ENCODE peak calls at places on chromosomes 2 and 18, in eight cellular contexts. B, E, T, D, R, S, U and N are unnamed samples. For H3K4me1, the result is how much of the 10 kb centered on the place peaks cover.

GRCh38 chr2:61416871-61417645 is 53.8 kb downstream of the USP34 start:
- DNase-seq in B (no peak), E (no peak), T (no peak), D (no peak), R (no peak), S (no peak), U (no peak), N (no peak)

GRCh38 chr2:831225-831536 is 119.5 kb upstream of the SNTG2 start:
- DNase-seq in B (no peak), E (no peak), T (no peak), D (no peak), R (no peak), S (no peak), U (no peak), N (no peak)

GRCh38 chr2:191693778-191694177 is 15.8 kb downstream of the NABP1 start:
- DNase-seq in B (no peak), E (no peak), T (no peak), D (no peak), R (no peak), S (no peak), U (no peak), N (no peak)

GRCh38 chr2:135812907-135813511 is 24.0 kb downstream of the LCT start:
- DNase-seq in B (no peak), E (no peak), T (no peak), D (no peak), R (no peak), S (no peak), U (no peak), N (no peak)

GRCh38 chr2:1648241-1649102 is 95.8 kb downstream of the PXDN start:
- DNase-seq in B (no peak), E (no peak), T (no peak), D (no peak), R (no peak), S (no peak), U (no peak), N (peak)

GRCh38 chr2:98514096-98514639 is 69.5 kb downstream of the INPP4A start:
- DNase-seq in B (no peak), E (no peak), T (no peak), D (no peak), R (no peak), S (no peak), U (no peak), N (no peak)

GRCh38 chr2:218021536-218022071 is 18.8 kb upstream of the TNS1 start:
- DNase-seq in B (no peak), E (no peak), T (no peak), D (no peak), R (no peak), S (no peak), U (peak), N (peak)

GRCh38 chr2:212408524-212408923 is 130.1 kb downstream of the ERBB4 start:
- DNase-seq in B (no peak), E (no peak), T (no peak), D (no peak), R (no peak), S (no peak), U (no peak), N (no peak)

GRCh38 chr2:98457045-98457696 is 12.5 kb downstream of the INPP4A start:
- DNase-seq in B (peak), E (no peak), T (no peak), D (peak), R (no peak), S (peak), U (no peak), N (no peak)

GRCh38 chr2:179344280-179344961 is 79.8 kb upstream of the SESTD1 start:
- DNase-seq in B (peak), E (no peak), T (no peak), D (peak), R (no peak), S (peak), U (no peak), N (no peak)

GRCh38 chr18:67669993-67670671 is 153.6 kb upstream of the DSEL start:
- DNase-seq in B (peak), E (no peak), T (no peak), D (peak), R (no peak), S (no peak), U (no peak), N (no peak)

GRCh38 chr2:1283856-1284255 is 129.4 kb upstream of the TPO start:
- DNase-seq in B (no peak), E (no peak), T (no peak), D (no peak), R (no peak), S (no peak), U (no peak), N (no peak)

GRCh38 chr2:75432761-75433361 is 127.9 kb downstream of the EVA1A start:
- DNase-seq in B (peak), E (no peak), T (no peak), D (peak), R (no peak), S (no peak), U (no peak), N (no peak)

GRCh38 chr2:99888617-99889016 is 253.8 kb downstream of the AFF3 start:
- DNase-seq in B (peak), E (no peak), T (no peak), D (no peak), R (no peak), S (no peak), U (no peak), N (no peak)

GRCh38 chr2:213188971-213189899 is 37.8 kb upstream of the IKZF2 start:
- DNase-seq in B (peak), E (no peak), T (no peak), D (peak), R (no peak), S (no peak), U (no peak), N (no peak)

GRCh38 chr18:58103339-58103930 is 59.4 kb downstream of the NEDD4L start:
- DNase-seq in B (peak), E (no peak), T (no peak), D (no peak), R (no peak), S (no peak), U (no peak), N (no peak)

GRCh38 chr2:239245107-239245506 is 155.7 kb downstream of the HDAC4 start:
- DNase-seq in B (no peak), E (no peak), T (no peak), D (no peak), R (no peak), S (no peak), U (no peak), N (no peak)

GRCh38 chr2:26970928-26971627 is 641 bp downstream of the MAPRE3 start:
- DNase-seq in B (peak), E (no peak), T (peak), D (peak), R (peak), S (peak), U (no peak), N (no peak)

GRCh38 chr2:74741076-74741460 is 87.0 kb downstream of the SEMA4F start:
- DNase-seq in B (no peak), E (no peak), T (no peak), D (no peak), R (no peak), S (no peak), U (no peak), N (peak)

GRCh38 chr2:33073018-33073417 is 126.3 kb downstream of the LTBP1 start:
- DNase-seq in B (no peak), E (no peak), T (no peak), D (no peak), R (no peak), S (peak), U (no peak), N (no peak)

GRCh38 chr2:8094571-8094970 is 587.3 kb upstream of the ID2 start:
- DNase-seq in B (peak), E (no peak), T (no peak), D (no peak), R (no peak), S (no peak), U (no peak), N (no peak)

GRCh38 chr2:48932667-48933066 is 177.1 kb upstream of the LHCGR start:
- DNase-seq in B (no peak), E (no peak), T (no peak), D (no peak), R (no peak), S (no peak), U (no peak), N (no peak)

GRCh38 chr2:38771632-38772031 is 6.4 kb upstream of the GEMIN6 start:
- DNase-seq in B (no peak), E (no peak), T (no peak), D (peak), R (no peak), S (no peak), U (no peak), N (no peak)

GRCh38 chr2:12556762-12557161 is 160.0 kb upstream of the TRIB2 start:
- DNase-seq in B (peak), E (no peak), T (no peak), D (peak), R (no peak), S (peak), U (no peak), N (no peak)

GRCh38 chr2:70726186-70726585 is 41.8 kb downstream of the ADD2 start:
- DNase-seq in B (no peak), E (no peak), T (no peak), D (no peak), R (no peak), S (no peak), U (no peak), N (no peak)

GRCh38 chr2:152126664-152127063 is 27.8 kb upstream of the CACNB4 start:
- DNase-seq in B (no peak), E (no peak), T (no peak), D (no peak), R (no peak), S (no peak), U (no peak), N (no peak)

GRCh38 chr2:120526997-120527945 is 181.3 kb downstream of the INHBB start:
- DNase-seq in B (no peak), E (no peak), T (no peak), D (no peak), R (no peak), S (no peak), U (no peak), N (no peak)

GRCh38 chr2:54503192-54503591 is 47.1 kb downstream of the SPTBN1 start:
- DNase-seq in B (no peak), E (no peak), T (no peak), D (peak), R (peak), S (peak), U (no peak), N (no peak)

GRCh38 chr2:174053784-174054183 is 88.6 kb upstream of the SP3 start:
- DNase-seq in B (peak), E (no peak), T (no peak), D (no peak), R (no peak), S (peak), U (no peak), N (no peak)

GRCh38 chr18:74242451-74243096 is 49.2 kb downstream of the CYB5A start:
- DNase-seq in B (no peak), E (no peak), T (no peak), D (peak), R (no peak), S (no peak), U (no peak), N (no peak)

GRCh38 chr2:171083426-171083825 is 77.3 kb downstream of the TLK1 start:
- DNase-seq in B (no peak), E (no peak), T (no peak), D (no peak), R (no peak), S (no peak), U (no peak), N (no peak)

GRCh38 chr2:62868947-62869346 is 163.4 kb downstream of the EHBP1 start:
- DNase-seq in B (no peak), E (no peak), T (no peak), D (no peak), R (no peak), S (no peak), U (no peak), N (no peak)

GRCh38 chr2:238914648-238915015 is 66.7 kb downstream of the TWIST2 start:
- DNase-seq in B (peak), E (no peak), T (no peak), D (peak), R (no peak), S (no peak), U (no peak), N (peak)

GRCh38 chr18:73047688-73048087 is 179.9 kb upstream of the NETO1 start:
- DNase-seq in B (no peak), E (no peak), T (no peak), D (no peak), R (no peak), S (no peak), U (no peak), N (no peak)

GRCh38 chr2:191748528-191749180 is 70.7 kb downstream of the NABP1 start:
- DNase-seq in B (no peak), E (no peak), T (no peak), D (peak), R (no peak), S (no peak), U (no peak), N (no peak)

DNA sequence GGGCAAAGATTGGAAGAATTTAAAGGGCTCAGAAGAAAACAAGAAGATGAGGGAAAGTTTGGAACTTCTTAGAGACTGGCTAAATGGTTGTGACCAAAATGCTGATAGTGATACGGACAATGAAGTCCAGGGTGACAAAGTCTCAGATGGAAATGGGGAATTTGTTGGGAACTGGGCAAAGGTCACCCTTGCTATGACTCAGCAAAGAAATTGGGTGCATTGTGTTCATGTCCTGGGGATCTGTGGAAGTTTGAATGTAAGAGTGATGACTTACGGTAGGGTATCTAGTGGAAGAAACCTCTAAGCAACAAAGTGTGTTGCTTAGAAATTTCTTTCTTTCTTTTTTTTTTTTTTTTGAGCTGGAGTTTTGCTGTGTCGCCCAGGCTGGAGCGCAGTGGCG is 6.0 kb upstream of the IL1A start:
- DNase-seq in B (no peak), E (no peak), T (no peak), D (no peak), R (no peak), S (no peak), U (no peak), N (no peak)
- H3K4me1 ChIP-seq in B (under half), E (under half), T (under half), D (under half), R (under half), S (half or more), U (under half), N (half or more)

GRCh38 chr18:22193466-22193865 is 24.1 kb downstream of the GATA6 start:
- DNase-seq in B (peak), E (no peak), T (peak), D (peak), R (no peak), S (no peak), U (no peak), N (no peak)

GRCh38 chr18:22191346-22191710 is 21.9 kb downstream of the GATA6 start:
- DNase-seq in B (no peak), E (no peak), T (no peak), D (peak), R (no peak), S (no peak), U (no peak), N (no peak)

GRCh38 chr18:22194151-22194598 is 24.8 kb downstream of the GATA6 start:
- DNase-seq in B (no peak), E (no peak), T (no peak), D (peak), R (no peak), S (no peak), U (no peak), N (no peak)

GRCh38 chr18:22189431-22189830 is 20.0 kb downstream of the GATA6 start:
- DNase-seq in B (peak), E (no peak), T (no peak), D (peak), R (no peak), S (no peak), U (no peak), N (no peak)

DNA sequence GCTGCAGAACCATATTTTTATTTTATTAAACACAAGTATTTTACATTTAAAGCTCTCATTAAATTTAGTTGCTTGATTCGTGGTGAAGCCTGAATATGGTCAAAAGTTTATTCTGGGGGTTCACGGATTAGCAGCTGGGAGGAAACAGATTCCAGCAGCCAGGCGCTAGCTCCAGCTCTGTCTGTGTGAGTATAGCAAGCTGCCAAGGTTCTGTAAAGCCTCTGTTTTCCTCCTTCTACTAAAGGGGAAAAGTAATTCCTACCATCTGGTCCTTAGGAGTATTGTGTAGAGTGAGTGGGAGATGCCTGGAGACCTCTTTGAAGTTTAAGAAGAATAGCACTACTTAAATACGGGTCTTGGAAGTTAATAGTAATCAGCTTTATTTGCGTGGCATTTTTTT is 22.6 kb downstream of the GATA6 start:
- DNase-seq in B (no peak), E (no peak), T (no peak), D (peak), R (no peak), S (no peak), U (no peak), N (no peak)
- H3K4me3 ChIP-seq in B (no peak), E (no peak), T (no peak), D (no peak), R (no peak), S (no peak), U (no peak), N (no peak)

GRCh38 chr2:85585781-85586105 is 1.5 kb downstream of the VAMP5 start:
- DNase-seq in B (peak), E (no peak), T (no peak), D (peak), R (no peak), S (no peak), U (no peak), N (no peak)
- H3K4me1 ChIP-seq in B (under half), E (half or more), T (under half), D (under half), R (under half), S (under half), U (half or more), N (under half)

GRCh38 chr2:223944704-223945531 is at the start of gene WDFY1:
- DNase-seq in B (peak), E (peak), T (peak), D (peak), R (peak), S (peak), U (peak), N (peak)

GRCh38 chr2:223943561-223944008 is 1.6 kb downstream of the WDFY1 start:
- DNase-seq in B (peak), E (no peak), T (no peak), D (peak), R (no peak), S (peak), U (no peak), N (no peak)

GRCh38 chr2:223944166-223944703 is 900 bp downstream of the WDFY1 start:
- DNase-seq in B (peak), E (no peak), T (peak), D (no peak), R (peak), S (peak), U (peak), N (no peak)

GRCh38 chr2:223947711-223948205 is 2.6 kb upstream of the WDFY1 start:
- DNase-seq in B (no peak), E (no peak), T (no peak), D (peak), R (no peak), S (no peak), U (no peak), N (no peak)

DNA sequence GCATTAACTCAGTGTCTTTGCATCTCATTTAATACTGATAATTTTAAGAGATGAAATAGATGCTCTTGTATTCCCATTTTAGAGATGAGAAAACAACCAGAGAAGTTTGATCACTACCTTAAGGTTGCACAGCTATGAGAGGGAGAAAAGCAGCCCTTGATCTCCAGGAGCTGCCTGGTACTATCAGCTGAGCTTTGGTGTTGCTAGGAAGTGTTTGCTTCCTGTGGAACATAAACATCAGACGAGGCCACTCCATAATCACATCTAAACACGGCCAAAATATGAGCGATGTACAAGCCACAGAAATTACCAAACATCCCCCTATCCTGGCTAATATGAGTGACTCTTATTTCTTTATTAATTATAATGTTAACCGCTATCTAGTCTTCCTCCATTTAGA is 620 bp upstream of the WDFY1 start:
- DNase-seq in B (no peak), E (no peak), T (no peak), D (no peak), R (no peak), S (no peak), U (no peak), N (no peak)
- H3K4me3 ChIP-seq in B (peak), E (peak), T (peak), D (no peak), R (no peak), S (peak), U (peak), N (peak)